ENCODE peak calls at places on chromosomes 2 and 18, in six cellular contexts. N is GM12891, I is H1, Q is K562, S is HepG2, U is GM12878. A is an unnamed sample.

GRCh38 chr2:27095427-27095744 is 8.8 kb downstream of the KHK start:
- DNase-seq in N (no peak), I (no peak), Q (no peak), S (no peak), U (no peak), A (no peak)

GRCh38 chr2:208046686-208047085 is 21.4 kb upstream of the PLEKHM3 start:
- DNase-seq in N (no peak), I (no peak), Q (no peak), S (no peak), U (no peak), A (no peak)

GRCh38 chr2:148545387-148546256 is 98.9 kb upstream of the EPC2 start:
- DNase-seq in N (no peak), I (no peak), Q (no peak), S (no peak), U (no peak), A (no peak)

GRCh38 chr2:20914771-20915170 is 91.9 kb upstream of the LDAH start:
- DNase-seq in N (no peak), I (no peak), Q (no peak), S (no peak), U (no peak), A (no peak)

GRCh38 chr18:46578987-46579386 is 78.0 kb downstream of the LOXHD1 start:
- DNase-seq in N (no peak), I (no peak), Q (no peak), S (no peak), U (no peak), A (no peak)

GRCh38 chr2:2243666-2244065 is 87.4 kb downstream of the MYT1L start:
- DNase-seq in N (no peak), I (no peak), Q (no peak), S (no peak), U (no peak), A (no peak)

GRCh38 chr2:98880266-98881152 is 55.5 kb downstream of the CRACDL start:
- DNase-seq in N (no peak), I (no peak), Q (peak; percentile 6), S (no peak), U (no peak), A (no peak)

GRCh38 chr2:12330916-12331315 is 385.8 kb upstream of the TRIB2 start:
- DNase-seq in N (no peak), I (no peak), Q (no peak), S (no peak), U (no peak), A (no peak)

GRCh38 chr2:165079432-165079831 is 124.1 kb upstream of the SLC38A11 start:
- DNase-seq in N (no peak), I (no peak), Q (no peak), S (no peak), U (no peak), A (no peak)

GRCh38 chr2:16625201-16625729 is 40.4 kb downstream of the CYRIA start:
- DNase-seq in N (no peak), I (no peak), Q (peak; percentile 67), S (no peak), U (no peak), A (no peak)

GRCh38 chr2:65299246-65299645 is 71.6 kb downstream of the ACTR2 start:
- DNase-seq in N (no peak), I (no peak), Q (peak; percentile 60), S (no peak), U (no peak), A (no peak)

GRCh38 chr18:76689646-76690264 is 132.6 kb upstream of the ZNF236 start:
- DNase-seq in N (no peak), I (no peak), Q (no peak), S (no peak), U (no peak), A (no peak)

GRCh38 chr2:67389788-67390187 is 7.3 kb upstream of the ETAA1 start:
- DNase-seq in N (no peak), I (no peak), Q (no peak), S (no peak), U (no peak), A (no peak)

GRCh38 chr2:67384115-67384823 is 12.9 kb upstream of the ETAA1 start:
- DNase-seq in N (no peak), I (no peak), Q (no peak), S (no peak), U (no peak), A (no peak)

GRCh38 chr2:67393237-67393636 is 3.9 kb upstream of the ETAA1 start:
- DNase-seq in N (no peak), I (no peak), Q (no peak), S (no peak), U (no peak), A (no peak)

GRCh38 chr2:67388680-67389079 is 8.5 kb upstream of the ETAA1 start:
- DNase-seq in N (no peak), I (no peak), Q (no peak), S (no peak), U (no peak), A (no peak)

DNA sequence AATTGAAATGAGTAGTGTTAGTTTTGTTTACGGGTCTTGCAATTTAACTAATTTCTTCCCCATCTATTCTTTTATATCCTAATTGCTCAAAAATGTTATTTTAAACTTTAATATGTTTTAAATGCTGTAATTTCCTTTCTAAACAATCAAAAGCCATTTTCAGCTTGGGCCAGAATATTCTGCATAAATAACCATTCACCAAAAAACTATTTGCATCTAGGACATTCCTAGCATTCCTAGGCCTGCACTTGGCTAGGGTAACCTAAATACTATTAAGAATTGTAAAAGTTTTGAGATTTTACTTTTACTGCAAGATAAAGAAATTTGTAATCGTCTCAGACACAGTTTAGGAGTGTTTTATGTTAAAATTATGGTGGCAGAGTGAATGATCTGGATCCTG is 7.8 kb upstream of the ETAA1 start:
- DNase-seq in N (no peak), I (no peak), Q (no peak), S (no peak), U (no peak), A (no peak)
- TF ChIP-seq TAF1 in N (no peak), I (no peak), Q (no peak), S (no peak), U (no peak), A (no peak)

GRCh38 chr2:126655500-126656310 is at the start of gene GYPC:
- DNase-seq in N (peak; percentile 58), I (no peak), Q (peak; percentile 85), S (no peak), U (no peak), A (peak; percentile 62)

GRCh38 chr2:126658316-126658909 is 2.5 kb downstream of the GYPC start:
- DNase-seq in N (no peak), I (no peak), Q (no peak), S (no peak), U (no peak), A (no peak)

GRCh38 chr2:126656311-126657145 is 570 bp downstream of the GYPC start:
- DNase-seq in N (no peak), I (no peak), Q (peak; percentile 55), S (no peak), U (no peak), A (peak; percentile 55)

GRCh38 chr2:126657636-126658315 is 1.8 kb downstream of the GYPC start:
- DNase-seq in N (peak; percentile 62), I (peak; percentile 38), Q (peak; percentile 92), S (no peak), U (peak; percentile 61), A (peak; percentile 46)

GRCh38 chr2:126657146-126657635 is 1.2 kb downstream of the GYPC start:
- DNase-seq in N (no peak), I (no peak), Q (peak; percentile 79), S (no peak), U (no peak), A (no peak)
- TF ChIP-seq POLR2AphosphoS5 in N (peak; percentile 56), I (no peak), Q (no peak), S (no peak), U (peak; percentile 51), A (no peak)

GRCh38 chr2:70086278-70086837 is 919 bp upstream of the PCBP1 start:
- DNase-seq in N (no peak), I (no peak), Q (peak; percentile 77), S (peak; percentile 96), U (peak; percentile 77), A (peak; percentile 39)
- TF ChIP-seq POLR2A in N (peak; percentile 88), I (no peak), Q (peak; percentile 79), S (peak; percentile 94), U (peak; percentile 77), A (peak; percentile 81)

GRCh38 chr2:133004623-133005022 is 334.6 kb upstream of the LYPD1 start:
- DNase-seq in N (no peak), I (no peak), Q (no peak), S (no peak), U (no peak), A (no peak)
- TF ChIP-seq TAF1 in N (no peak), I (no peak), Q (no peak), S (no peak), U (no peak), A (no peak)

GRCh38 chr2:71546275-71546638 is 92.9 kb downstream of the DYSF start:
- DNase-seq in N (no peak), I (no peak), Q (no peak), S (no peak), U (no peak), A (no peak)

GRCh38 chr2:71545572-71546274 is 92.4 kb downstream of the DYSF start:
- DNase-seq in N (peak; percentile 56), I (peak; percentile 56), Q (peak; percentile 74), S (peak; percentile 64), U (no peak), A (peak; percentile 49)

GRCh38 chr2:71546777-71547281 is 93.5 kb downstream of the DYSF start:
- DNase-seq in N (no peak), I (no peak), Q (no peak), S (peak; percentile 18), U (no peak), A (no peak)

GRCh38 chr2:71547616-71548285 is 94.4 kb downstream of the DYSF start:
- DNase-seq in N (no peak), I (no peak), Q (no peak), S (no peak), U (no peak), A (no peak)

GRCh38 chr2:71544919-71545571 is 91.7 kb downstream of the DYSF start:
- DNase-seq in N (no peak), I (no peak), Q (no peak), S (no peak), U (no peak), A (no peak)
- TF ChIP-seq POLR2AphosphoS5 in N (no peak), I (no peak), Q (no peak), S (no peak), U (no peak), A (no peak)

GRCh38 chr18:31302991-31303390 is 15.0 kb upstream of the DSG1 start:
- DNase-seq in N (no peak), I (no peak), Q (no peak), S (peak; percentile 3), U (no peak), A (no peak)
- TF ChIP-seq POLR2A in N (no peak), I (no peak), Q (no peak), S (no peak), U (no peak), A (no peak)

GRCh38 chr18:62412248-62412979 is 87.3 kb downstream of the TNFRSF11A start:
- DNase-seq in N (no peak), I (no peak), Q (no peak), S (no peak), U (no peak), A (no peak)
- TF ChIP-seq TAF1 in N (no peak), I (no peak), Q (no peak), S (no peak), U (no peak), A (no peak)

A was measured in GM12892.